ENCODE peak calls at places on chromosomes 11 and 22, in nine cellular contexts. C is kidney tubule cell; P is lower lobe of right lung; Z is naive thymus-derived CD4-positive, alpha-beta T cell; A is mesendoderm; V is neural crest cell; Q is CD8-positive, alpha-beta memory T cell; F is C1 segment of cervical spinal cord; N is GM06990. S is an unnamed sample.

GRCh38 chr11:2213384-2213842 is 41.8 kb upstream of the TH start:
- DNase-seq in C (no peak), P (peak; percentile 53), Z (no peak), A (peak; percentile 43), V (no peak), Q (no peak), F (no peak), N (no peak), S (no peak)

GRCh38 chr11:75541301-75541929 is 15.7 kb upstream of the GDPD5 start:
- DNase-seq in C (no peak), P (no peak), Z (no peak), A (no peak), V (no peak), Q (no peak), F (no peak), N (no peak), S (no peak)

GRCh38 chr11:14300661-14301304 is 58.2 kb downstream of the RRAS2 start:
- DNase-seq in C (peak; percentile 66), P (no peak), Z (peak; percentile 19), A (peak; percentile 94), V (peak; percentile 39), Q (peak; percentile 58), F (peak; percentile 1), N (no peak), S (peak; percentile 25)

GRCh38 chr11:111598546-111598945 is 3.7 kb upstream of the SIK2 start:
- DNase-seq in C (no peak), P (no peak), Z (no peak), A (no peak), V (no peak), Q (no peak), F (no peak), N (no peak), S (no peak)

GRCh38 chr11:17601206-17602075 is 54.4 kb downstream of the OTOG start:
- DNase-seq in C (peak; percentile 4), P (no peak), Z (no peak), A (peak; percentile 34), V (no peak), Q (no peak), F (no peak), N (no peak), S (no peak)

GRCh38 chr11:128508785-128509518 is 78.4 kb downstream of the ETS1 start:
- DNase-seq in C (no peak), P (no peak), Z (no peak), A (no peak), V (no peak), Q (no peak), F (no peak), N (no peak), S (no peak)

GRCh38 chr11:41099654-41100053 is 359.8 kb downstream of the LRRC4C start:
- DNase-seq in C (no peak), P (no peak), Z (no peak), A (no peak), V (no peak), Q (no peak), F (no peak), N (no peak), S (no peak)

GRCh38 chr22:45743687-45744086 is 72.1 kb downstream of the ATXN10 start:
- DNase-seq in C (no peak), P (no peak), Z (no peak), A (no peak), V (no peak), Q (no peak), F (no peak), N (no peak), S (no peak)

GRCh38 chr22:28440517-28441366 is 238.9 kb downstream of the TTC28 start:
- DNase-seq in C (peak; percentile 22), P (no peak), Z (no peak), A (no peak), V (no peak), Q (no peak), F (no peak), N (no peak), S (no peak)

GRCh38 chr11:117930208-117930570 is 987 bp upstream of the TMPRSS13 start:
- DNase-seq in C (no peak), P (peak; percentile 3), Z (no peak), A (no peak), V (no peak), Q (no peak), F (no peak), N (no peak), S (no peak)

GRCh38 chr11:133597236-133597635 is 64.9 kb upstream of the OPCML start:
- DNase-seq in C (no peak), P (no peak), Z (no peak), A (no peak), V (no peak), Q (no peak), F (no peak), N (no peak), S (no peak)

GRCh38 chr11:11069741-11070550 is 212.1 kb upstream of the ZBED5 start:
- DNase-seq in C (no peak), P (no peak), Z (no peak), A (no peak), V (no peak), Q (no peak), F (no peak), N (no peak), S (no peak)

GRCh38 chr11:75170463-75171201 is 19.7 kb downstream of the SLCO2B1 start:
- DNase-seq in C (no peak), P (no peak), Z (no peak), A (peak; percentile 23), V (no peak), Q (no peak), F (no peak), N (no peak), S (no peak)

GRCh38 chr11:35553831-35554230 is 28.4 kb upstream of the PAMR1 start:
- DNase-seq in C (no peak), P (no peak), Z (no peak), A (peak; percentile 21), V (no peak), Q (no peak), F (no peak), N (no peak), S (no peak)

GRCh38 chr11:96447208-96447607 is 57.4 kb downstream of the JRKL start:
- DNase-seq in C (no peak), P (no peak), Z (no peak), A (no peak), V (no peak), Q (no peak), F (no peak), N (no peak), S (no peak)

GRCh38 chr22:47095395-47096122 is 333.1 kb downstream of the TBC1D22A start:
- DNase-seq in C (no peak), P (no peak), Z (no peak), A (no peak), V (no peak), Q (no peak), F (no peak), N (no peak), S (no peak)

GRCh38 chr11:121829159-121829643 is 286.8 kb downstream of the BLID start:
- DNase-seq in C (peak; percentile 67), P (no peak), Z (no peak), A (no peak), V (no peak), Q (no peak), F (no peak), N (no peak), S (no peak)

GRCh38 chr11:46250071-46251052 is 27.1 kb upstream of the CREB3L1 start:
- DNase-seq in C (no peak), P (no peak), Z (no peak), A (no peak), V (no peak), Q (no peak), F (no peak), N (no peak), S (no peak)

GRCh38 chr11:12842933-12843636 is 166.0 kb upstream of the RASSF10 start:
- DNase-seq in C (peak; percentile 83), P (no peak), Z (no peak), A (no peak), V (no peak), Q (no peak), F (no peak), N (no peak), S (peak; percentile 93)

GRCh38 chr22:19514831-19515565 is 9.2 kb downstream of the CLDN5 start:
- DNase-seq in C (peak; percentile 17), P (no peak), Z (no peak), A (no peak), V (no peak), Q (no peak), F (no peak), N (no peak), S (peak; percentile 82)

GRCh38 chr22:50705219-50705691 is 32.6 kb downstream of the SHANK3 start:
- DNase-seq in C (peak; percentile 75), P (peak; percentile 52), Z (no peak), A (peak; percentile 95), V (peak; percentile 89), Q (peak; percentile 43), F (no peak), N (no peak), S (peak; percentile 70)

GRCh38 chr11:62645660-62645933 is 816 bp downstream of the GANAB start:
- DNase-seq in C (peak; percentile 7), P (no peak), Z (peak; percentile 23), A (no peak), V (no peak), Q (no peak), F (no peak), N (no peak), S (no peak)

GRCh38 chr11:74282863-74283484 is 28.5 kb downstream of the P4HA3 start:
- DNase-seq in C (no peak), P (no peak), Z (no peak), A (peak; percentile 10), V (no peak), Q (no peak), F (no peak), N (no peak), S (no peak)

GRCh38 chr11:122441702-122442092 is 213.8 kb upstream of the UBASH3B start:
- DNase-seq in C (no peak), P (no peak), Z (no peak), A (no peak), V (no peak), Q (no peak), F (no peak), N (no peak), S (peak; percentile 14)

GRCh38 chr11:55357560-55358184 is 10.1 kb upstream of the OR4A15 start:
- DNase-seq in C (no peak), P (no peak), Z (no peak), A (peak; percentile 5), V (no peak), Q (no peak), F (no peak), N (no peak), S (no peak)

GRCh38 chr22:44441401-44442185 is 56.4 kb downstream of the RTL6 start:
- DNase-seq in C (no peak), P (no peak), Z (no peak), A (no peak), V (no peak), Q (no peak), F (no peak), N (no peak), S (no peak)

GRCh38 chr22:27962268-27963191 is 43.5 kb upstream of the PITPNB start:
- DNase-seq in C (no peak), P (no peak), Z (no peak), A (no peak), V (no peak), Q (no peak), F (no peak), N (no peak), S (no peak)

GRCh38 chr11:12223771-12224536 is 113.6 kb downstream of the MICAL2 start:
- DNase-seq in C (no peak), P (no peak), Z (no peak), A (no peak), V (no peak), Q (no peak), F (no peak), N (no peak), S (no peak)

GRCh38 chr11:72618801-72619200 is 55.4 kb downstream of the PDE2A start:
- DNase-seq in C (no peak), P (no peak), Z (no peak), A (no peak), V (no peak), Q (no peak), F (no peak), N (no peak), S (no peak)

GRCh38 chr11:33735166-33735425 is 1.1 kb downstream of the CD59 start:
- DNase-seq in C (no peak), P (no peak), Z (no peak), A (no peak), V (no peak), Q (no peak), F (no peak), N (no peak), S (no peak)